ENCODE peak calls at places on chromosomes 16 and 17, in nine cellular contexts. R is A673, G is AG04449, Q is ovary, L is fibroblast of lung, H is Peyer's patch, X is heart right ventricle, E is uterus, N is AG10803. B is an unnamed sample.

GRCh38 chr16:88747588-88748301 is 37.3 kb downstream of the PIEZO1 start:
- DNase-seq in R (peak; percentile 41), G (no peak), Q (no peak), L (no peak), H (peak; percentile 71), X (no peak), E (no peak), N (no peak), B (no peak)

GRCh38 chr16:27973678-27974077 is 89.8 kb downstream of the GSG1L start:
- DNase-seq in R (peak; percentile 24), G (no peak), Q (no peak), L (no peak), H (peak; percentile 23), X (no peak), E (no peak), N (no peak), B (no peak)

GRCh38 chr16:21646721-21647561 is 5.5 kb downstream of the IGSF6 start:
- DNase-seq in R (no peak), G (no peak), Q (no peak), L (no peak), H (peak; percentile 93), X (no peak), E (no peak), N (no peak), B (no peak)

GRCh38 chr16:56708821-56709685 is 20.9 kb upstream of the NUP93 start:
- DNase-seq in R (no peak), G (no peak), Q (no peak), L (no peak), H (no peak), X (no peak), E (no peak), N (no peak), B (no peak)

GRCh38 chr16:2359919-2360318 is 19.4 kb upstream of the ABCA3 start:
- DNase-seq in R (no peak), G (no peak), Q (no peak), L (no peak), H (no peak), X (no peak), E (no peak), N (no peak), B (no peak)

GRCh38 chr17:17628388-17629008 is 37.0 kb upstream of the PEMT start:
- DNase-seq in R (no peak), G (no peak), Q (no peak), L (no peak), H (peak; percentile 74), X (no peak), E (no peak), N (no peak), B (no peak)

GRCh38 chr17:27457731-27458523 is 1.7 kb downstream of the KSR1 start:
- DNase-seq in R (peak; percentile 61), G (no peak), Q (no peak), L (no peak), H (no peak), X (no peak), E (no peak), N (peak; percentile 50), B (peak; percentile 70)

GRCh38 chr17:32604966-32605365 is 118.2 kb downstream of the CDK5R1 start:
- DNase-seq in R (no peak), G (no peak), Q (no peak), L (no peak), H (no peak), X (no peak), E (no peak), N (no peak), B (no peak)

GRCh38 chr17:66549312-66549705 is 246.9 kb downstream of the PRKCA start:
- DNase-seq in R (no peak), G (peak; percentile 73), Q (no peak), L (peak; percentile 88), H (no peak), X (no peak), E (no peak), N (peak; percentile 98), B (peak; percentile 90)

GRCh38 chr16:5851583-5851982 is 754.0 kb upstream of the EEF2KMT start:
- DNase-seq in R (no peak), G (no peak), Q (no peak), L (peak; percentile 79), H (no peak), X (no peak), E (no peak), N (no peak), B (no peak)

GRCh38 chr17:14417336-14417735 is 116.5 kb downstream of the HS3ST3B1 start:
- DNase-seq in R (no peak), G (no peak), Q (no peak), L (no peak), H (no peak), X (no peak), E (no peak), N (no peak), B (no peak)
- TF ChIP-seq CTCF in R (no peak), G (no peak), Q (no peak), L (no peak), H (no peak), X (no peak), E (no peak), N (no peak), B (no peak)

GRCh38 chr16:48810436-48810802 is 200.4 kb upstream of the N4BP1 start:
- DNase-seq in R (no peak), G (no peak), Q (no peak), L (no peak), H (no peak), X (no peak), E (no peak), N (no peak), B (no peak)
- H3K4me3 ChIP-seq in R (no peak overlapping the region), G (no peak overlapping the region), Q (no peak overlapping the region), L (no peak overlapping the region), H (no peak overlapping the region), X (no peak overlapping the region), E (no peak overlapping the region), N (no peak overlapping the region), B (no peak overlapping the region)

DNA sequence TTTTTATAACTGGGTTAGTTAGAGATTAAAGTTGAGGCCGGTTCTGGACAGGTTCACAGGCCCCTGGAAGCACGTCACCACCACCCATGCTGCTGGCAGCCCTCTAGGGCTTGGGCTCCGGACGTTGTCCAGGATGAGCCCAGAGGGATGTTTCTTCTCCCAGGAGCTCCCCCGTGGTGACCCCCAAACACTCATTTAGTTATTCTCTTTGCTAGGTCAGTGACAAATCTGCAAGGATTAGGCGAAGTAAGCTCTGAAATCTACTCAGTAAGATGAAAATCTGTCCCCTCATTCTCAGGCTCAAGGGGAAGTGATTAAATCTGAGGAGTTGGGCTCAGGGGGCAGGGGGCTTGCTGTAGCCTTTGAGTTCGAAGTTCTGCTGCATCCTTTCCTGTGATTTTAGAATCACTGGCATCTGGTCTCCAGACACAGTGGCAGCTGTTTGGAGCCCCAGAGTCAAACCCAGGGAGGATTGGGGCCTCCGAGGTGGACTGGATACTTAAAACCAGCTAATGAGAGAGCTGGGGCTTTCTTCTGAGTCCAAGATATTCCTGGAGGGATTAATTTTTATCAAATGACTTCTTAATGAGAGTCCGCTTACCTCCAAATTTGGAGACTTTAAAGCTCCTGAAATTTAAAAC is 49.2 kb upstream of the HS3ST2 start:
- DNase-seq in R (no peak), G (no peak), Q (no peak), L (no peak), H (no peak), X (no peak), E (no peak), N (no peak), B (no peak)
- TF ChIP-seq CTCF in R (no peak), G (no peak), Q (no peak), L (no peak), H (no peak), X (no peak), E (no peak), N (no peak), B (no peak)

GRCh38 chr17:45904886-45905285 is 10.5 kb downstream of the MAPT start:
- DNase-seq in R (no peak), G (no peak), Q (no peak), L (no peak), H (no peak), X (no peak), E (no peak), N (no peak), B (no peak)

GRCh38 chr17:45906927-45907622 is 12.7 kb downstream of the MAPT start:
- DNase-seq in R (no peak), G (no peak), Q (no peak), L (no peak), H (no peak), X (no peak), E (no peak), N (no peak), B (no peak)

GRCh38 chr17:45907720-45908395 is 13.5 kb downstream of the MAPT start:
- DNase-seq in R (no peak), G (no peak), Q (no peak), L (no peak), H (no peak), X (no peak), E (no peak), N (no peak), B (no peak)

GRCh38 chr17:45906237-45906636 is 11.9 kb downstream of the MAPT start:
- DNase-seq in R (no peak), G (no peak), Q (no peak), L (no peak), H (no peak), X (no peak), E (no peak), N (no peak), B (no peak)

DNA sequence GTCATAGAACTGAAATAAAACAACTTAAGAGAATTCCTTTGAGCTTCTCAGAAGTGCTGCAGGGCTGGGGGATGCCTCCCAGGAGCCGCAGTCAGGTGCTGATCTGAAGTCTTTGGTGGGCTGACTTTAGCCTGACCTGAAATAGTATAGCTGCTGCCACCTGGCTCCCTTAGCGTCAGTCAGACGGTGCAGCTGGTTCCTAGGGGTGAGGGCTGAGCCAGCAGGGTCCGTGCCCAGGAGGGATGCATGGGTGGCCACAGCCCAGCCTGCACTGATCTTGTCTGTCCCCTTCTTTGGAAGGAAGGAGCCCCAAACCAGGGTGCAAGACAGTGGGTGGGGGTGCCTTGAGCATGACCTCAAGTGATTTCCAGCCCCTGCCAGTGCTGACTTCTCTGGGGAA is 11.5 kb downstream of the MAPT start:
- DNase-seq in R (no peak), G (no peak), Q (no peak), L (no peak), H (no peak), X (no peak), E (no peak), N (no peak), B (no peak)
- H3K4me3 ChIP-seq in R (no peak overlapping the region), G (no peak overlapping the region), Q (no peak overlapping the region), L (no peak overlapping the region), H (no peak overlapping the region), X (no peak overlapping the region), E (no peak overlapping the region), N (no peak overlapping the region), B (no peak overlapping the region)

GRCh38 chr17:56231693-56232092 is 78.4 kb downstream of the ANKFN1 start:
- DNase-seq in R (no peak), G (no peak), Q (no peak), L (no peak), H (no peak), X (no peak), E (no peak), N (no peak), B (no peak)
- TF ChIP-seq CTCF in R (peak; percentile 18), G (no peak), Q (no peak), L (peak; percentile 3), H (no peak), X (no peak), E (no peak), N (peak; percentile 17), B (no peak)

DNA sequence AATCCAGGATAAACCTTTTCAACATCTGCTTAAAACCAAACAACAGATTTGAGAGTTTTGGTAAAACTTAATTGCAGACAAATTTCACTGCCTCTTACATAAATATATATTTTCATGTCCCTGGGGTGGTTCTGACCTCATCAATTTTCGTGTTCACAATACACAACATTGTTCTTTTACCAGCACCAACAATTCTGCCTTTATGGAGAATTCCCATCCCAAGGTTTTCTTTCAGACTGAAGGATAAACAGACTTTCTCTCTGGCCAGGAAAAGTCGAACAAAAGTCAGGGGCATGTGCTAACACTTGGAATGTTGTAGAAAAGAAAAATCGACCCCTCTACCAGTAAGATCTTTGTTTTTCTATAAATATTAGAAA is 45.3 kb upstream of the TOX3 start:
- DNase-seq in R (no peak), G (no peak), Q (no peak), L (no peak), H (no peak), X (no peak), E (no peak), N (no peak), B (no peak)
- H3K4me3 ChIP-seq in R (no peak overlapping the region), G (no peak overlapping the region), Q (no peak overlapping the region), L (no peak overlapping the region), H (no peak overlapping the region), X (no peak overlapping the region), E (no peak overlapping the region), N (no peak overlapping the region), B (no peak overlapping the region)

B was measured in astrocyte of the spinal cord.